ENCODE peak calls at places on chromosomes 13 and 19, in four cellular contexts. E, V, B and H are unnamed samples.
A peak's percentile ranks its signal among the peaks of the same experiment; 100 is the strongest.

GRCh38 chr19:55212447-55212846 is 3.1 kb upstream of the PTPRH start:
- DNase-seq in V (peak; percentile 65), E (no peak), B (no peak), H (peak; percentile 52)

GRCh38 chr13:44407891-44408290 is 34.3 kb downstream of the SERP2 start:
- DNase-seq in V (no peak), B (no peak), E (no peak), H (no peak)

GRCh38 chr13:27783111-27783510 is 9.2 kb upstream of the GSX1 start:
- DNase-seq in B (no peak), E (peak; percentile 29), V (no peak), H (no peak)

GRCh38 chr19:13961826-13962737 is 9.8 kb downstream of the DCAF15 start:
- DNase-seq in B (no peak), E (peak; percentile 52), V (peak; percentile 35), H (no peak)

GRCh38 chr19:20513179-20513934 is 52.2 kb downstream of the ZNF737 start:
- DNase-seq in B (no peak), E (no peak), V (no peak), H (no peak)

GRCh38 chr13:108932206-108932605 is 302.8 kb downstream of the MYO16 start:
- DNase-seq in E (no peak), V (no peak), B (no peak), H (no peak)

GRCh38 chr13:28353679-28354078 is 141.2 kb downstream of the FLT1 start:
- DNase-seq in E (no peak), V (no peak), B (no peak), H (no peak)

GRCh38 chr13:103044054-103044453 is 22.2 kb downstream of the SLC10A2 start:
- DNase-seq in V (no peak), B (no peak), E (no peak), H (no peak)

GRCh38 chr13:45199716-45200115 is 1.1 kb downstream of the KCTD4 start:
- DNase-seq in E (no peak), B (no peak), V (no peak), H (no peak)

GRCh38 chr13:30159446-30159839 is 147.9 kb downstream of the KATNAL1 start:
- DNase-seq in E (peak; percentile 55), B (no peak), V (no peak), H (no peak)

GRCh38 chr13:25943081-25943480 is 108.7 kb downstream of the SHISA2 start:
- DNase-seq in V (no peak), E (no peak), B (no peak), H (no peak)

GRCh38 chr13:112444001-112444311 is 67.8 kb downstream of the SPACA7 start:
- DNase-seq in B (peak; percentile 55), V (peak; percentile 70), E (peak; percentile 62), H (peak; percentile 78)

GRCh38 chr13:91280806-91281205 is 66.7 kb upstream of the MIR17HG start:
- DNase-seq in V (no peak), E (no peak), B (no peak), H (peak; percentile 32)

GRCh38 chr19:7605490-7606222 is 10.0 kb downstream of the CAMSAP3 start:
- DNase-seq in E (peak; percentile 38), V (peak; percentile 94), B (no peak), H (peak; percentile 93)

GRCh38 chr19:5990289-5990797 is 12.4 kb upstream of the RANBP3 start:
- DNase-seq in B (no peak), E (no peak), V (peak; percentile 85), H (peak; percentile 70)

GRCh38 chr19:13363235-13363634 is 143.0 kb downstream of the CACNA1A start:
- DNase-seq in B (no peak), E (no peak), V (no peak), H (no peak)

GRCh38 chr13:75326173-75327131 is 155.5 kb downstream of the TBC1D4 start:
- DNase-seq in B (no peak), E (peak; percentile 76), V (peak; percentile 41), H (peak; percentile 41)

DNA sequence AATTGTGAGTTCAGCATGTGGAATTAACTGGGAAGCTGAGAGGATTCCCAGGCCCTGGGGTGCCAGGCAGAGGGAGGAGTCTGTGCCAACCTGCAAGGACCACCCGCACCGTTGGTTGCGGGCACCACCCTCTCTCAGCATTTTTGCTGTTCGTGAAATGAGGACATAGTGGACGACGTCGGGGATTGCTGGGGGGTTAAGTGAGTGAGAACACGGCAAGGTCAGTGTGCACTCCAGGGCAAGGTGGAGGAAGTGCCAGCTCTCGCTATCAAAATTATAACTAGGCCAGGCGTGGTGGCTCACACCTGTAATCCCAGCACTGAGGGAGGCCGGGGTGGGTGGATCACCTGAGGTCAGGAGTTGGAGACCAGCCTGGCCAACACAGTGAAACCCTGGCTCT is 2.2 kb downstream of the FXYD3 start:
- DNase-seq in B (no peak), V (no peak), E (no peak), H (no peak)
- H3K4me3 ChIP-seq in B (no peak overlapping the region), V (no peak overlapping the region), E (no peak overlapping the region), H (no peak overlapping the region)

DNA sequence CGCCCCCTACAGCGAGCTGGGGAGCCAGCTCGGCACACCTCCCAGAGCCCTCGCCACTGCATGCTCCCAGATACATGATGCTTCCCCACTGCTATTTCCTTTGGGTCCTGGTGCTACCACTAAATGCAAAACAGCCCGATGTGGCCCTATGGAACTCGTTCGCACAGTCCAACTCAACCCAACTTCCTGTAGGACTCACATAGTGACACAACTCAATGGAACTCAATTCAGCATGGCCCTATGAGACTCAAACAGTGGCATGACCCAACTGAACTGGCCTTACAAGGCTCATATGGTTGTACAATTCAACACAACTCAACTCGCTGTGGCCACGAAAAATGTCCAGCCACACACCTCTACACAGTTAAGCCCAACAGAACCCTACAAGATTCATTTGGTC is 3.5 kb downstream of the KCNA7 start:
- DNase-seq in B (no peak), V (no peak), E (no peak), H (no peak)
- H3K27me3 ChIP-seq in B (peaks cover 6% of the 10 kb centered on the region), V (peaks cover 17% of the 10 kb centered on the region), E (no peaks in the 10 kb centered on the region), H (peaks cover 15% of the 10 kb centered on the region)

GRCh38 chr13:78802912-78803311 is 144.0 kb upstream of the OBI1 start:
- DNase-seq in V (no peak), B (no peak), E (no peak), H (no peak)

DNA sequence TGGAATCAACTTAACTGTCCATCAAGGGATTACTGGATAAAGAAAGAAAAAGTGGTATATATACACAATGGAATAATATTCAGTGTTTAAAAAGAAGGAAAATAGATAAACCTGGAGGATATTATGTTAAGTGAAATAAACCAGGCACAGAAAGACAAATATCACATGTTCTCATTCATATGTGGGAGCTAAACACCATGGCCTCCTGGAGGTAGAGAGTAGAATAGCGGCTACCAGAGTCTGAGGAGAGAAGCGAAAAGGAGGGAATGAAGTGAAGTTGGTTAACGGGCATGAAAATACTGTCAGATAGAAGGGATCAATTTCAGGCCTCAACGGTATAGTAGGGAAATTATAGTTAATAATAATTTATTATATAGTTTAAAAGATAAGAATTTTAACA is 147.5 kb upstream of the OBI1 start:
- DNase-seq in E (peak; percentile 1), B (no peak), V (no peak), H (no peak)
- TF ChIP-seq CTCF in E (peak; percentile 21), B (no peak), V (no peak), H (peak; percentile 51)

GRCh38 chr13:97548736-97549135 is 114.8 kb downstream of the RAP2A start:
- DNase-seq in V (no peak), B (no peak), E (no peak), H (no peak)

GRCh38 chr13:97544041-97544765 is 110.2 kb downstream of the RAP2A start:
- DNase-seq in B (no peak), V (no peak), E (peak; percentile 43), H (no peak)

GRCh38 chr13:97549201-97549600 is 115.2 kb downstream of the RAP2A start:
- DNase-seq in B (no peak), E (no peak), V (no peak), H (no peak)

GRCh38 chr13:97548138-97548537 is 114.2 kb downstream of the RAP2A start:
- DNase-seq in B (no peak), V (no peak), E (no peak), H (no peak)
- H3K4me3 ChIP-seq in B (no peak overlapping the region), V (no peak overlapping the region), E (no peak overlapping the region), H (no peak overlapping the region)

DNA sequence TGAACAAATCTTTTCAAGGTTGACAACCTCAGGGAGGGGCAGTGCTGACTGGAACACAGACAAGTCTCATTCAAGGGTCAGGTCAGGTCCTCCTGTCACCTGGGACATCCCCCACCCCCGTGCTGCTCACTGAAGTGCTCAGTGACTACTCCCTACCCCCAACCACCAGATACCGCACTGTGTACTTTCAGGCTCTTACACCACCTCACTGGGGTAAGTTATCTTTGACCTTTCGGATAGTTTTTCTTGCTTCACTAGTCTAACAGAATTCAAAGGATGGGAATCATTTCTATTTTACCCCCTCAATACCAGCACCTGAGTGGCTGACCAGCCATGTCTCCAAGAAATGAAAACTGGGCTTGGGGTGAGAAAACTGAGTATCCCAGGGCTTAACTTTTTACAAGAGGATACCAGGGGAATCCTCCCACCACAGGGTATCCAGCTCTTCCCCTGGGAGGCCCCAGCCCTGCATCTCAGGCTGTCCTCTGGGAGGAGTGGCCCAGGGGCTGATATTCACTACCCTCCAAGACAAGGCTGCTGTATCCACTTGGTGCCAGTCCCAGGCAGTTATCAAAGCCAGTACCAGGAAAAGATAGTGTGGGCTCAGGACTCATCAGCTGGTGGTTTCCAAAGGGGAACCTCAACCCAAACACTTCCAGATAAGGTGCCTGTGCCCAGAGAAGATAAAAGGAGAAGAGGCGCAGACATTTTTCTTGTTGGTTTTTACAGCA is 2.1 kb downstream of the ZNF563 start:
- DNase-seq in V (no peak), B (no peak), E (no peak), H (no peak)
- H3K27me3 ChIP-seq in V (no peaks in the 10 kb centered on the region), B (no peaks in the 10 kb centered on the region), E (no peaks in the 10 kb centered on the region), H (no peaks in the 10 kb centered on the region)

GRCh38 chr19:17687857-17688784 is at the start of gene UNC13A:
- DNase-seq in V (peak; percentile 90), B (no peak), E (peak; percentile 59), H (peak; percentile 83)

GRCh38 chr19:17685451-17686026 is 2.6 kb downstream of the UNC13A start:
- DNase-seq in B (no peak), V (no peak), E (no peak), H (no peak)

GRCh38 chr19:17687141-17687856 is 855 bp downstream of the UNC13A start:
- DNase-seq in E (no peak), B (no peak), V (peak; percentile 23), H (no peak)

GRCh38 chr19:17686027-17686511 is 2.1 kb downstream of the UNC13A start:
- DNase-seq in B (no peak), E (peak; percentile 42), V (peak; percentile 44), H (no peak)

GRCh38 chr19:17686592-17687042 is 1.5 kb downstream of the UNC13A start:
- DNase-seq in V (peak; percentile 86), E (peak; percentile 64), B (no peak), H (peak; percentile 84)
- TF ChIP-seq CTCF in V (no peak), E (no peak), B (no peak), H (no peak)

GRCh38 chr19:18894254-18895037 is 1.5 kb downstream of the CERS1 start:
- DNase-seq in V (peak; percentile 72), B (no peak), E (peak; percentile 67), H (peak; percentile 90)
- H3K4me3 ChIP-seq in V (no peak overlapping the region), B (peak overlapping the region; percentile 67), E (peak overlapping the region; percentile 84), H (peak overlapping the region; percentile 61)